ENCODE peak calls at places on chromosome 11, in ten cellular contexts. K, J, H, P, L, C, A, U, V and G are unnamed samples.

GRCh38 chr11:117827521-117828511 is 3.3 kb upstream of the FXYD2 start:
- DNase-seq in A (no peak), H (peak; percentile 42), V (no peak), K (no peak), C (peak; percentile 51), J (peak; percentile 5), L (no peak), U (no peak), P (no peak), G (no peak)

GRCh38 chr11:60122414-60123036 is 34.1 kb downstream of the MS4A2 start:
- DNase-seq in U (no peak), V (no peak), C (no peak), A (no peak), K (no peak), H (no peak), L (no peak), P (no peak), J (no peak), G (no peak)

GRCh38 chr11:118450451-118450850 is 14.2 kb downstream of the KMT2A start:
- DNase-seq in J (no peak), K (no peak), U (no peak), A (no peak), V (no peak), C (no peak), P (no peak), H (no peak), L (no peak), G (no peak)

GRCh38 chr11:58963551-58964075 is 24.3 kb downstream of the GLYATL1 start:
- DNase-seq in H (peak; percentile 80), U (peak; percentile 27), V (no peak), K (peak; percentile 74), C (no peak), A (peak; percentile 61), J (no peak), P (peak; percentile 97), L (no peak), G (peak; percentile 6)

GRCh38 chr11:8100151-8100550 is 19.1 kb downstream of the TUB start:
- DNase-seq in J (no peak), K (no peak), H (no peak), L (no peak), C (no peak), A (no peak), V (no peak), P (no peak), U (no peak), G (no peak)

GRCh38 chr11:68682531-68682931 is 1.8 kb upstream of the GAL start:
- DNase-seq in K (no peak), J (peak; percentile 4), P (no peak), H (peak; percentile 19), V (no peak), L (no peak), A (no peak), C (no peak), U (no peak), G (no peak)

GRCh38 chr11:134338654-134339053 is 6.9 kb downstream of the GLB1L2 start:
- DNase-seq in K (no peak), P (no peak), L (no peak), C (no peak), J (no peak), V (no peak), A (no peak), H (no peak), U (no peak), G (no peak)

GRCh38 chr11:102244681-102245409 is 72.4 kb upstream of the BIRC3 start:
- DNase-seq in A (no peak), P (no peak), H (no peak), K (peak; percentile 51), L (no peak), J (no peak), V (no peak), U (no peak), C (no peak), G (peak; percentile 63)

GRCh38 chr11:61811831-61812230 is 5.0 kb downstream of the FADS1 start:
- DNase-seq in L (no peak), A (no peak), H (no peak), V (no peak), P (no peak), U (no peak), C (no peak), J (no peak), K (no peak), G (no peak)

GRCh38 chr11:91373497-91373896 is 851.1 kb upstream of the FAT3 start:
- DNase-seq in P (peak; percentile 44), K (no peak), U (no peak), J (no peak), A (no peak), C (no peak), L (no peak), V (no peak), H (no peak), G (no peak)

GRCh38 chr11:56849852-56850251 is 101.4 kb upstream of the OR9G4 start:
- DNase-seq in J (no peak), A (no peak), P (no peak), L (no peak), U (no peak), V (no peak), H (no peak), C (no peak), K (no peak), G (no peak)

DNA sequence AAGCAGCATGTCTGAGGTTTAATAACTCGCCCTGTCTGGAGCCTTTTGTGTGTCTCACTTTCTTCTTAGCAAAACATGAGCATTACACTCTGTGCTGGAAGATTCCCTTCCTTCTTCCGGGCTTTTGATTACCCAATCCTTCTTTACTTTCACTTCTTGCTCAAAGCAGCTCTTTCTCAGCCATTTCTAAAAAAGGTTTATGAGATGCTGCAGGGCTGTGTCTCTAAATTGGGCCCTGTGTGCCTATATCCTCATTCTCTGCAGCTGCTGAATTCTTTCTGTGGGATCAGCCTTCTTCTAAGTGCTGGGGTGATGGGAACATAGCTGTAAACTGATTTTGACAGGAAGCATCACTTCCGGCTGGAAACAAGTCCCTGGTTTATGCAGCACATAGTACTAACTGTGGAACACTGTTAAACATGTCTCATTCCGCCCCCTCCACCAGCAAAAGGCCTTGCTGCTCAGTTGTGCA is 71.8 kb downstream of the PIWIL4 start:
- DNase-seq in J (no peak), P (no peak), V (no peak), C (no peak), H (no peak), L (no peak), K (peak; percentile 56), U (no peak), A (no peak), G (peak; percentile 83)
- H3K4me3 ChIP-seq in J (no peak overlapping the region), P (no peak overlapping the region), V (no peak overlapping the region), C (peak overlapping the region; percentile 2), H (no peak overlapping the region), L (peak overlapping the region; percentile 19), K (no peak overlapping the region), U (no peak overlapping the region), A (no peak overlapping the region), G (no peak overlapping the region)

DNA sequence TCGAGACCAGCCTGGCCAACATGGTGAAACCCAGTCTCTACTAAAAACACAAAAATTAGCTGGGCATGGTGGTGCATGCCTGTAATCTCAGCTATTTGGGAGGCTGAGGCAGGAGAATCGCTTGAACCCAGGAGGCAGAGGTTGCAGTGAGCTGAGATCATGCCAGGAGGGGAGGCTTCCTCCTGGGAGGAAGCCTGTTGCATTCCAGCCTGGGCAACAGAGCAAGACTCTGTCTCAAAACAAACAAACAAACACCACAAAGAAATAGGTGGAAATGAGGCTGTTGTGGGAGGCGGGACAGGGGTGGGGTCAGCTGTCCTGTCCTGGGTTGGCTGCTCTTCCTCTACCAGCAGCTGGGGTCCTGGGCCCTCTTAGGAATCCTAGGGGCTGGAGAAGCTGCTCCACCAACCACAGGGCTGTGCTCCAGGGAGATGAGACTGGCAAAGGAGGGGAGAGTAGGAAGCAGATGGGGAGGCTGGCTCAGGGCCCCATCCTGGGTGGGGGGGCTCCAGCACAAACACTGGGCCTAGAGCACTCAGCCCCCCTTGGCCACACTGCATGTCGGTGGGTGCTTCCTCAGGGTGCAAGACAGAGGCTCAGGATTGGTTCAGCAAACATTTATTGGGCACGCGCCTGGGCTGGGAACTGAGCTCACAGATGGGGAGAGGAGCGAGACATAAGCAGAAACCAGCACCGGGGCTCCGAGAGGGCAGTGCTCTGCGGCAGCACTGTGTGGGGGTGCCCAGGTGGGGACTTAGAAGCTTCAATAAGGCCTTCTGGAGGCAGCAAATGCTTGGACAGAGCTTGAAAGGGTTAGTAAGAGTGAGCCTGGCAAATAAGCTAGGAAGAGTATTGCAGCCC is 11.9 kb upstream of the EHD1 start:
- DNase-seq in C (no peak), V (no peak), L (no peak), A (no peak), H (no peak), K (no peak), U (no peak), P (no peak), J (no peak), G (no peak)
- H3K4me3 ChIP-seq in C (no peak overlapping the region), V (no peak overlapping the region), L (no peak overlapping the region), A (no peak overlapping the region), H (no peak overlapping the region), K (no peak overlapping the region), U (no peak overlapping the region), P (no peak overlapping the region), J (no peak overlapping the region), G (no peak overlapping the region)

DNA sequence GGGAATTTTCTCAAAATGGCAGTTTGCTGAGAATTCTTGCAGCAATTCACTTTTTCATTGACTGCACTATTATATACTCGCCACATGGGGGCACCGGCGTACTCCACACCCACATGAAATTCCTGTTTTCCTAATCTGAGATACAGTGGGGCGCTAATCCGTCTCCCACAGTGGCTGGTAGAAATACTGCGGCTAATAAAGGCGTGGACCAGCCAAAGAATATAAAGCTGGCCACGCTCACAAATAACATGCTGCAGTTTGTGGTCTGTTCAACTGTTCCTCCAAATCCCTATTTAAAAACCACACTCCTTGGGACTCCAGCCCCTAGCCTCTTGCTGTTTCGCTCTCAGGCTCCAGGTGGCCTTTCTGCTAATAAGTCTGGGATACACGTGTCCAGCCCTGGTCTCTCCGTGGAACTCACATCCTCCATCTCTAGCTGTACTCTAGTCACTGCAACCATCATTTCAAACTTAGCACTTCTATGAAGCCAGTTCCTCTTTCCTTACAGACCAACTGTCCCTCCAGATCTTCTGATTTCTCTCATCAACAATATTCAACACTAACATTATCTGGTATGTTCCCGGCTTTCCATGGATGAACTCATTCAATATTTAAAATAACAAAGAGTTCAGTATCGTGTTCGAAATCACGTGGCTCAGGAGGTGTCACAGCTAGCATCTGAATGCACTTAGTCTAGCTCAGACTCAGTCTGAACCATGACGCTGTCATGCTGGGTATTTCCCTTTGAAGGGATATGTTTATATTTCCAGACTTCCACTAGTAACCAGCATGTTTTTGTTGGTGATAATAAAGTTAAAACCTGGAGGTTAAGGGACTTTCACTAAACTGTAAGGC is 22.0 kb downstream of the TBRG1 start:
- DNase-seq in J (peak; percentile 75), C (peak; percentile 77), P (peak; percentile 89), L (peak; percentile 34), U (no peak), V (peak; percentile 40), H (peak; percentile 61), K (peak; percentile 82), A (peak; percentile 80), G (peak; percentile 80)
- H3K4me3 ChIP-seq in J (no peak overlapping the region), C (peak overlapping the region; percentile 38), P (no peak overlapping the region), L (peak overlapping the region; percentile 34), U (no peak overlapping the region), V (peak overlapping the region; percentile 35), H (no peak overlapping the region), K (peak overlapping the region; percentile 1), A (no peak overlapping the region), G (peak overlapping the region; percentile 24)

DNA sequence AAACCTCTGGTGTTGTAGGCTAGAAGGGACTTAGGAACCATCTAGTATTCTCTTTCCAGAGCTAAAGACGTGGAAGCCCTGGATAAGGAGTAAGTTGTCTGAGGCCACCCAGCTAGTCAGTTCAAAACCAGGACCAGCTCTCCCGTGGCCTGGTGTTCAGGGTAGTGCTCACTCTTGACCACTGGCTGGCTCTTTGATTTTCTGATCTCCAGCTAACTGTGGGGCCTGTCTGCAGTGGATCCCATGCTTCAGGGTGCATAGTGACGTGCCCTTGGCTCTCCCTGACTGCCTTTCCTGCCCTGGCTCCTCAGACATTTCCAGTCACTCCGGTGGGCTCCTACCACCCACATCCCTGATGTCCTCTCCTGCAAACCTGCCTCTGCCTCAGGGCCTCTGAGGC is 1.3 kb downstream of the CLMP start:
- DNase-seq in V (no peak), C (no peak), U (no peak), H (no peak), A (no peak), K (peak; percentile 26), P (no peak), L (no peak), J (no peak), G (peak; percentile 66)
- H3K4me3 ChIP-seq in V (peak overlapping the region; percentile 37), C (peak overlapping the region; percentile 54), U (peak overlapping the region; percentile 94), H (peak overlapping the region; percentile 68), A (no peak overlapping the region), K (peak overlapping the region; percentile 79), P (peak overlapping the region; percentile 82), L (peak overlapping the region; percentile 62), J (no peak overlapping the region), G (peak overlapping the region; percentile 87)